ENCODE peak calls at places on chromosomes 13 and 19, in seven cellular contexts. A, H, S, G, L, F and V are unnamed samples.

GRCh38 chr13:60028021-60028420 is 135.7 kb downstream of the DIAPH3 start:
- DNase-seq in H (no peak), G (no peak), F (no peak), S (no peak), L (no peak), A (no peak), V (no peak)

GRCh38 chr13:39483326-39483725 is 119.7 kb downstream of the LHFPL6 start:
- DNase-seq in A (no peak), H (no peak), F (no peak), L (no peak), S (no peak), G (no peak), V (no peak)

GRCh38 chr19:11984986-11985385 is 20.1 kb downstream of the ZNF763 start:
- DNase-seq in H (no peak), G (no peak), A (no peak), L (no peak), S (no peak), F (no peak), V (no peak)

GRCh38 chr13:33918199-33918932 is 100.4 kb downstream of the RFC3 start:
- DNase-seq in A (no peak), F (no peak), L (no peak), H (no peak), S (no peak), G (no peak), V (no peak)

GRCh38 chr13:74794582-74794981 is 660.4 kb upstream of the KLF12 start:
- DNase-seq in H (no peak), A (no peak), S (no peak), L (no peak), G (no peak), F (no peak), V (no peak)

GRCh38 chr19:6997679-6998445 is 23.4 kb downstream of the MBD3L2B start:
- DNase-seq in F (no peak), G (no peak), S (no peak), H (no peak), L (no peak), A (no peak), V (no peak)

GRCh38 chr13:39379118-39379517 is 223.9 kb downstream of the LHFPL6 start:
- DNase-seq in H (peak), A (no peak), L (no peak), S (no peak), G (no peak), F (no peak), V (no peak)

GRCh38 chr19:36100476-36100875 is 10.5 kb upstream of the OVOL3 start:
- DNase-seq in F (no peak), H (no peak), G (no peak), L (peak), A (no peak), S (no peak), V (no peak)

GRCh38 chr19:35986664-35987570 is 8.1 kb upstream of the SDHAF1 start:
- DNase-seq in S (no peak), L (peak), G (peak), A (peak), H (no peak), F (no peak), V (no peak)

GRCh38 chr19:54180691-54181091 is 7.7 kb upstream of the TMC4 start:
- DNase-seq in L (no peak), S (no peak), H (no peak), F (no peak), A (no peak), G (no peak), V (no peak)

GRCh38 chr13:106033634-106034033 is 501.8 kb downstream of the EFNB2 start:
- DNase-seq in A (no peak), L (no peak), F (no peak), S (no peak), H (no peak), G (no peak), V (no peak)